ENCODE peak calls at places on chromosomes 5 and 9, in five cellular contexts. One of them, this sample, is unnamed. For H3K4me1 and H3K9me3, the result is how much of the 10 kb centered on the place peaks cover.

GRCh38 chr5:144068926-144069325 is 101.5 kb downstream of the YIPF5 start:
- DNase-seq in GM23248: peak
- DNase-seq in body of pancreas: no peak
- DNase-seq in cardiac muscle cell: no peak
- DNase-seq in ovary: no peak
- DNase-seq in this sample: no peak

GRCh38 chr5:167261309-167262100 is 1029.9 kb upstream of the WWC1 start:
- DNase-seq in GM23248: peak
- DNase-seq in body of pancreas: no peak
- DNase-seq in cardiac muscle cell: no peak
- DNase-seq in ovary: no peak
- DNase-seq in this sample: peak

GRCh38 chr9:126687868-126688503 is 74.3 kb downstream of the LMX1B start:
- DNase-seq in GM23248: no peak
- DNase-seq in body of pancreas: no peak
- DNase-seq in cardiac muscle cell: no peak
- DNase-seq in ovary: peak
- DNase-seq in this sample: no peak

GRCh38 chr5:159218595-159219023 is 9.3 kb upstream of the RNF145 start:
- DNase-seq in GM23248: peak
- DNase-seq in body of pancreas: no peak
- DNase-seq in cardiac muscle cell: no peak
- DNase-seq in ovary: no peak
- DNase-seq in this sample: no peak

GRCh38 chr5:57175586-57175985 is 1.7 kb downstream of the GPBP1 start:
- DNase-seq in GM23248: peak
- DNase-seq in body of pancreas: no peak
- DNase-seq in cardiac muscle cell: no peak
- DNase-seq in ovary: no peak
- DNase-seq in this sample: no peak

GRCh38 chr5:149141957-149142851 is 911 bp downstream of the ABLIM3 start:
- DNase-seq in GM23248: peak
- DNase-seq in body of pancreas: no peak
- DNase-seq in cardiac muscle cell: no peak
- DNase-seq in ovary: no peak
- DNase-seq in this sample: no peak

GRCh38 chr9:21778300-21778699 is 24.1 kb upstream of the MTAP start:
- DNase-seq in GM23248: peak
- DNase-seq in body of pancreas: no peak
- DNase-seq in cardiac muscle cell: no peak
- DNase-seq in ovary: no peak
- DNase-seq in this sample: no peak

GRCh38 chr5:32679218-32679617 is 31.9 kb upstream of the NPR3 start:
- DNase-seq in GM23248: no peak
- DNase-seq in body of pancreas: no peak
- DNase-seq in cardiac muscle cell: no peak
- DNase-seq in ovary: no peak
- DNase-seq in this sample: no peak

GRCh38 chr9:113350338-113350672 is 964 bp downstream of the BSPRY start:
- DNase-seq in GM23248: no peak
- DNase-seq in body of pancreas: peak
- DNase-seq in cardiac muscle cell: no peak
- DNase-seq in ovary: no peak
- DNase-seq in this sample: peak

DNA sequence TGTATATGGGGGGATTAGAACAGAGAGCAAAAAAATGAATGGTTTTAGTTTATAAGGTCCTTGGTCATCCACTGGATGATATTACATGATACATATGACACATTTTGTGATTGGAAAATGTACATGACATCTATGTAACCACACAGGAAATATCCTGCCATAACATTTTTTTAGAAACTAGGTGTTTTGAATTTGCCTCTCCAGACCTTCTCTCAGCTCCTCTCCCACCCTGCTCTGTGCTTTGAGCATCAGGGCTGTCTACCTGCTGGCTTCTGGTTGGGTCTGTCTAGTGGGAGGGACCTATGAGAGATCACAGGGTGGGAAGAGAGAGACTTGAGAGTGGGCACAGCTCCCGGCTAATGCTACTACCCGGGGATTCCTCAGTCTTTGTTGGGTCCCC is 24.4 kb downstream of the AKNA start:
- DNase-seq in GM23248: no peak
- DNase-seq in body of pancreas: no peak
- DNase-seq in cardiac muscle cell: no peak
- DNase-seq in ovary: no peak
- DNase-seq in this sample: no peak
- H3K4me1 ChIP-seq in GM23248: under half
- H3K4me1 ChIP-seq in body of pancreas: under half
- H3K4me1 ChIP-seq in cardiac muscle cell: under half
- H3K4me1 ChIP-seq in ovary: under half
- H3K4me1 ChIP-seq in this sample: under half

GRCh38 chr9:127963359-127964064 is 17.3 kb downstream of the EEIG1 start:
- DNase-seq in GM23248: no peak
- DNase-seq in body of pancreas: no peak
- DNase-seq in cardiac muscle cell: no peak
- DNase-seq in ovary: peak
- DNase-seq in this sample: no peak

GRCh38 chr9:127967151-127967809 is 13.5 kb downstream of the EEIG1 start:
- DNase-seq in GM23248: no peak
- DNase-seq in body of pancreas: no peak
- DNase-seq in cardiac muscle cell: no peak
- DNase-seq in ovary: peak
- DNase-seq in this sample: no peak

GRCh38 chr9:127968046-127968445 is 12.7 kb downstream of the EEIG1 start:
- DNase-seq in GM23248: peak
- DNase-seq in body of pancreas: peak
- DNase-seq in cardiac muscle cell: no peak
- DNase-seq in ovary: peak
- DNase-seq in this sample: peak

GRCh38 chr9:127966416-127967150 is 14.2 kb downstream of the EEIG1 start:
- DNase-seq in GM23248: no peak
- DNase-seq in body of pancreas: peak
- DNase-seq in cardiac muscle cell: no peak
- DNase-seq in ovary: peak
- DNase-seq in this sample: no peak

GRCh38 chr9:127965953-127966352 is 14.8 kb downstream of the EEIG1 start:
- DNase-seq in GM23248: peak
- DNase-seq in body of pancreas: no peak
- DNase-seq in cardiac muscle cell: no peak
- DNase-seq in ovary: no peak
- DNase-seq in this sample: peak
- H3K4me3 ChIP-seq in GM23248: peak
- H3K4me3 ChIP-seq in body of pancreas: no peak
- H3K4me3 ChIP-seq in cardiac muscle cell: no peak
- H3K4me3 ChIP-seq in ovary: no peak
- H3K4me3 ChIP-seq in this sample: no peak

DNA sequence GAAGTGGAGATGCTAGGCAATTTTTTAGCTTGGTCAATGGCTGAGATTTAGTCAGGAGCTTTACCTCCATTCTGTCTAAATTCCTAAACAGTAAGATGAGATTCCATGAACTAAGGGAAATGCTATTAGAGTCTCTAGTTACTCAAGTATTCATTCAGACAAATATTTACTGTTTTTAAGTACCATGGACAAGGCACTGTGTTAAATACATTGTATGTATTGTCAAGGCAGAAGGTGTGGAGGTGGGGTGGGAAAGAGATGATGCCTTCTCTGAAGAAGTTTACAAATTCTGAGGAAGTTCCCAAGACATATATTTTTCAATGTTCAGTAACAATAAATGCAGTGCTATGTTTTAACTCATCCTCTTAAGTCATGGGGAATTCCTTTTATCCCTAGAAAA is 459.9 kb upstream of the NMUR2 start:
- DNase-seq in GM23248: no peak
- DNase-seq in body of pancreas: no peak
- DNase-seq in cardiac muscle cell: peak
- DNase-seq in ovary: no peak
- DNase-seq in this sample: no peak
- H3K9me3 ChIP-seq in GM23248: under half
- H3K9me3 ChIP-seq in body of pancreas: under half
- H3K9me3 ChIP-seq in cardiac muscle cell: under half
- H3K9me3 ChIP-seq in ovary: under half
- H3K9me3 ChIP-seq in this sample: under half

GRCh38 chr5:27220752-27221151 is 182.4 kb upstream of the CDH9 start:
- DNase-seq in GM23248: no peak
- DNase-seq in body of pancreas: no peak
- DNase-seq in cardiac muscle cell: no peak
- DNase-seq in ovary: no peak
- DNase-seq in this sample: no peak
- H3K4me1 ChIP-seq in GM23248: under half
- H3K4me1 ChIP-seq in body of pancreas: under half
- H3K4me1 ChIP-seq in cardiac muscle cell: under half
- H3K4me1 ChIP-seq in ovary: under half
- H3K4me1 ChIP-seq in this sample: under half

DNA sequence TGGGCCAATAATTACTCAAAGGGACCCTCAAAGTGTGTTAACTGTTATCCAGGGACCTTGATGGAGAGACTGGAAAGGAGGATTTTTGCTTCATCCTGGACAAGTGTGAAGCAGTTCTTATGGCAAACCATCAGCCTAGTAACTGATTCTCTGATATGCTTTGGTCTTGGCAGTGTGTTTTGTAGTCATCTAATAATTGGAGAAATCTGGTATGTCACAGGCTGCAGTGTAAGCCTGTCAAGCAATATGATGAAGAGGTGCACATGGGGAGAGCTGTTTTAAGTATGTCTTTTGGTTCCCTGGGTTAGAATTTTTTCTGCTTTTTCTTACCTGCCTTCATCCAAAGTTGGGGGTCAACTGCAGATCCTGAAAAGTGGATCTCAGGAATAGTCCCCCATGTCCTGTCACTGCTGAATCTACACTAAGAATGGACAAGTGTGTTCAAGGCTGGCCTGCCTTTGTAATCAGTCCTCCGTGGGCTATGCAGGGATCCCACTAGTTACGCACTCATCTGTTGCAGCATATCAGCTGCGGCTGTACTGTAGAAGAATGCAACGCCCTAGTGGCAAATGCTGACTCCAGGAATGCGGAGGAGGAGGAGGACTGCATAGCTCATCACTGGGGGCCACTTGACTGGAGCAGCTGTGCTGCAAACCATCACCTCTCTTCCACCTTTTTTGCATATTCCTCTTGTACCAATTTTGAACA is 1.9 kb downstream of the SPTAN1 start:
- DNase-seq in GM23248: peak
- DNase-seq in body of pancreas: peak
- DNase-seq in cardiac muscle cell: peak
- DNase-seq in ovary: peak
- DNase-seq in this sample: no peak
- H3K4me3 ChIP-seq in GM23248: peak
- H3K4me3 ChIP-seq in body of pancreas: no peak
- H3K4me3 ChIP-seq in cardiac muscle cell: peak
- H3K4me3 ChIP-seq in ovary: no peak
- H3K4me3 ChIP-seq in this sample: peak

GRCh38 chr9:69882998-69883565 is 62.5 kb downstream of the CFAP95 start:
- DNase-seq in GM23248: no peak
- DNase-seq in body of pancreas: no peak
- DNase-seq in cardiac muscle cell: no peak
- DNase-seq in ovary: no peak
- DNase-seq in this sample: no peak
- H3K9me3 ChIP-seq in GM23248: under half
- H3K9me3 ChIP-seq in body of pancreas: under half
- H3K9me3 ChIP-seq in cardiac muscle cell: under half
- H3K9me3 ChIP-seq in ovary: under half
- H3K9me3 ChIP-seq in this sample: under half

GRCh38 chr9:134332266-134332665 is 6.0 kb downstream of the RXRA start:
- DNase-seq in GM23248: no peak
- DNase-seq in body of pancreas: no peak
- DNase-seq in cardiac muscle cell: no peak
- DNase-seq in ovary: peak
- DNase-seq in this sample: no peak
- H3K4me1 ChIP-seq in GM23248: under half
- H3K4me1 ChIP-seq in body of pancreas: half or more
- H3K4me1 ChIP-seq in cardiac muscle cell: under half
- H3K4me1 ChIP-seq in ovary: half or more
- H3K4me1 ChIP-seq in this sample: under half

DNA sequence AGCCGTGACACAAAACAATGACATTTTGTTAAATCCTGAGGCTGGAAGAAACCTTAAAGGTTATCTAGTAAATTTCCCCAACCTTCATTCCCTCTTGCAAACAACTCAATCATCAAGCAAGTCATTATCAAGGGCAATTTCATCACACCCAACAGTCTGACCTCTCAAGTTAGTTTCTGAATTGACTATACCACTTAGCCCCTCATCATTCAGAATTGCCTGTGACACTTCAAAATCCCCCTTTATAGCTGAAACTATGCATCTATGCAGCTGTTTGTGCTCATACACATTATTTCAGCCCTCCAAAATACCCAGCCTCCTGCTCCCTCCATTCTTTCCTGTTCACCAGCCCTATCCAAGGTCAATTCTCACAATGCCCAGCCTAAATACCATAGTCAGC is 24.6 kb downstream of the LPAR1 start:
- DNase-seq in GM23248: no peak
- DNase-seq in body of pancreas: no peak
- DNase-seq in cardiac muscle cell: no peak
- DNase-seq in ovary: no peak
- DNase-seq in this sample: no peak
- H3K4me3 ChIP-seq in GM23248: no peak
- H3K4me3 ChIP-seq in body of pancreas: no peak
- H3K4me3 ChIP-seq in cardiac muscle cell: no peak
- H3K4me3 ChIP-seq in ovary: no peak
- H3K4me3 ChIP-seq in this sample: no peak

This sample was measured in BE2C.